ENCODE peak calls at places on chromosomes 4 and X, in eight cellular contexts. X is MM.1S; U is uterus; R is transverse colon; I is endodermal cell; B is CD8-positive, alpha-beta memory T cell; E is OCI-LY7; P is ascending aorta. V is an unnamed sample.
A peak's percentile ranks its signal among the peaks of the same experiment; 100 is the strongest.

GRCh38 chr4:7680106-7680505 is 245.4 kb upstream of the PSAPL1 start:
- DNase-seq in B (peak; percentile 31), E (no peak), P (no peak), U (no peak), I (no peak), R (no peak), X (no peak), V (no peak)

GRCh38 chr4:24105183-24106039 is 215.6 kb upstream of the PPARGC1A start:
- DNase-seq in R (no peak), X (no peak), I (no peak), U (peak; percentile 14), E (no peak), P (no peak), B (no peak), V (no peak)

GRCh38 chr4:47031713-47032404 is 492 bp downstream of the GABRB1 start:
- DNase-seq in I (no peak), X (no peak), E (no peak), P (no peak), U (no peak), B (no peak), R (peak; percentile 14), V (peak; percentile 19)

GRCh38 chr4:8675383-8675782 is 82.8 kb downstream of the CPZ start:
- DNase-seq in I (peak; percentile 96), U (no peak), X (peak; percentile 46), E (no peak), R (no peak), P (no peak), B (no peak), V (no peak)

GRCh38 chr4:78703079-78703478 is 73.1 kb upstream of the BMP2K start:
- DNase-seq in X (no peak), E (no peak), U (no peak), B (no peak), I (no peak), P (no peak), R (no peak), V (no peak)

GRCh38 chr4:139907001-139907809 is 241.6 kb downstream of the MGST2 start:
- DNase-seq in B (no peak), P (no peak), R (no peak), U (no peak), E (no peak), X (no peak), I (no peak), V (no peak)

GRCh38 chr4:75432683-75433082 is 81.5 kb downstream of the RCHY1 start:
- DNase-seq in B (no peak), X (peak; percentile 13), U (no peak), I (peak; percentile 73), E (peak; percentile 21), R (no peak), P (no peak), V (peak; percentile 21)

GRCh38 chrX:72027024-72027913 is 104.4 kb downstream of the RTL5 start:
- DNase-seq in B (no peak), E (no peak), U (no peak), P (no peak), X (no peak), R (no peak), I (peak; percentile 15), V (no peak)

GRCh38 chrX:48896611-48897011 is 957 bp downstream of the TIMM17B start:
- DNase-seq in I (peak; percentile 59), B (no peak), P (no peak), U (no peak), E (peak; percentile 46), X (no peak), R (no peak), V (no peak)

GRCh38 chr4:8459867-8460453 is 19.4 kb downstream of the TRMT44 start:
- DNase-seq in P (no peak), E (no peak), I (peak; percentile 65), B (no peak), R (peak; percentile 64), U (no peak), X (no peak), V (no peak)

GRCh38 chr4:153643406-153644016 is 40.6 kb upstream of the TLR2 start:
- DNase-seq in R (no peak), U (no peak), X (peak; percentile 72), B (no peak), E (peak; percentile 92), I (no peak), P (no peak), V (no peak)

GRCh38 chr4:31089815-31090214 is 369.6 kb downstream of the PCDH7 start:
- DNase-seq in I (no peak), E (no peak), U (peak; percentile 15), B (no peak), R (no peak), X (peak; percentile 34), P (no peak), V (no peak)
- H3K4me3 ChIP-seq in I (no peak overlapping the region), E (no peak overlapping the region), U (no peak overlapping the region), B (no peak overlapping the region), R (no peak overlapping the region), X (no peak overlapping the region), P (no peak overlapping the region), V (no peak overlapping the region)

GRCh38 chr4:76896048-76896447 is 1.9 kb downstream of the SOWAHB start:
- DNase-seq in B (no peak), X (no peak), R (no peak), E (no peak), I (peak; percentile 45), P (no peak), U (no peak), V (no peak)
- H3K4me3 ChIP-seq in B (no peak overlapping the region), X (no peak overlapping the region), R (peak overlapping the region; percentile 64), E (no peak overlapping the region), I (no peak overlapping the region), P (no peak overlapping the region), U (no peak overlapping the region), V (no peak overlapping the region)

GRCh38 chr4:37244583-37245390 is at the start of gene NWD2:
- DNase-seq in U (no peak), B (no peak), E (no peak), P (no peak), I (peak; percentile 82), R (peak; percentile 13), X (no peak), V (no peak)
- H3K4me3 ChIP-seq in U (no peak within 1 kb of the TSS), B (no peak within 1 kb of the TSS), E (no peak within 1 kb of the TSS), P (no peak within 1 kb of the TSS), I (peak within 1 kb of the TSS; percentile 77), R (peak within 1 kb of the TSS; percentile 3), X (no peak within 1 kb of the TSS), V (no peak within 1 kb of the TSS)

DNA sequence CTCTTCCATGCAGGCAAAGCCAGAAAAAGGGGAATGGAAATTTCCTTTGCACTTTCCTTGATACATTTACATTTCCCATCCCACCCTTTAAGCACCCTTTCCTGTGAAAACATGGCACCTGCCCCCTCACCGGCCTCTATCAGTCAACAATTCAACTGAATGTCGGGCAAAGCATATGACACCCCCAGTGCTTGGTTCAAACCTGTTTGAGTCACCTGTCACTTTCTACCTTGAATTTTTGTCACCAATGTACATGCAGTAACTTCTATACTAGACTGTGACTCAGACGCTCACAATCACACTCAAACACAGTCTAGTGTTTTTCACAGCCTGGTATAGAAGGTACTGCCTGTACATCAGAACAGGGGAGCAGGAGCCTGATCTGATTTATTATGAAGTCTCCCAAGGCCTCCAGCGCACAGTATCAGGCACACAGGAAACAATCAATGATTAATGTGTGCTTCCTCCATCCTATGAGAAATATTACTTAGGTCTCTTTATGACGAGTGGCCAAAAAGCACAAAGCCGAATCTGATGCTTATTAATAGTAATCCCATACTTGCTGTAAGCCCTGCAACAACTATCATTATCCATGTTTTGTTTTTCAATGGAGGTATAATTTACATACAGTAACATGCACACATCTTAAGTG is 49.2 kb upstream of the FAM9C start:
- DNase-seq in E (no peak), U (no peak), I (no peak), X (no peak), P (no peak), R (no peak), B (peak; percentile 54), V (no peak)
- H3K4me3 ChIP-seq in E (no peak overlapping the region), U (no peak overlapping the region), I (no peak overlapping the region), X (no peak overlapping the region), P (no peak overlapping the region), R (no peak overlapping the region), B (peak overlapping the region; percentile 51), V (no peak overlapping the region)

GRCh38 chrX:40176979-40177430 is 79.2 kb upstream of the BCOR start:
- DNase-seq in U (no peak), P (no peak), B (no peak), R (no peak), E (no peak), I (peak; percentile 75), X (peak; percentile 42), V (peak; percentile 64)
- H3K4me3 ChIP-seq in U (peak overlapping the region; percentile 40), P (peak overlapping the region; percentile 59), B (peak overlapping the region; percentile 65), R (peak overlapping the region; percentile 44), E (peak overlapping the region; percentile 74), I (no peak overlapping the region), X (peak overlapping the region; percentile 45), V (peak overlapping the region; percentile 46)

DNA sequence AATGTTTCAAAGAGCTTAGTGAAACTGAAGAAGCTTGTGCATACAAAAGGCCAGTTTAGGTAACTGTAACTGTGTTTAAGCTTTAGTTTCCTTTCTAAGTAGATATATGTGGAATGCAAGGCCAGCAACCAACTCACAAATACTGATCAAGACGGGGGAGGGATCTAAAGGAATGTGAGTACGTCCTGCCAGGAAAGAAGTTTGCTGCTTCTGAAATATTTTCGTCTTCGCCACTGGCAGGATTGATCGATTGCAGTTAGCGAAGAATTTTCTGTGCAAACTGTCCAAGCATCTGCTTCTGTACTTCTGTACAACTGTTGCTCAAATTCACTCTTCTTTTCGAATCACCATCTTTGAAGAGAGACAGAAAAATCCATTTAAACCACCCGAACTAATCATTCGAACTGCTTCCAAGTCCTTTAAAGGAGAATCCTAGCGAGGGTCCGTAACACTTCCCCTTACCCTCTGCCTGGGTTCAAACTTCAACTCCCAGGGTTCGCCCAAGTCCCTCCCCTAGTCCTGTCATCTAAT is 373 bp upstream of the INTS6L start:
- DNase-seq in P (no peak), R (no peak), X (peak; percentile 17), B (no peak), U (no peak), E (peak; percentile 0), I (no peak), V (no peak)
- H3K4me3 ChIP-seq in P (peak overlapping the region; percentile 60), R (peak overlapping the region; percentile 85), X (peak overlapping the region; percentile 77), B (peak overlapping the region; percentile 47), U (peak overlapping the region; percentile 65), E (peak overlapping the region; percentile 84), I (peak overlapping the region; percentile 81), V (peak overlapping the region; percentile 66)

GRCh38 chr4:180675368-180675675 is 1567.9 kb upstream of the TENM3 start:
- DNase-seq in U (no peak), I (no peak), X (peak; percentile 79), E (peak; percentile 92), P (no peak), B (no peak), R (no peak), V (no peak)
- H3K4me3 ChIP-seq in U (no peak overlapping the region), I (no peak overlapping the region), X (peak overlapping the region; percentile 38), E (peak overlapping the region; percentile 44), P (no peak overlapping the region), B (no peak overlapping the region), R (no peak overlapping the region), V (no peak overlapping the region)

GRCh38 chr4:15805583-15806517 is 27.7 kb downstream of the CD38 start:
- DNase-seq in P (no peak), R (no peak), I (peak; percentile 73), E (peak; percentile 81), U (no peak), X (peak; percentile 74), B (peak; percentile 54), V (peak; percentile 54)
- H3K4me3 ChIP-seq in P (no peak overlapping the region), R (no peak overlapping the region), I (no peak overlapping the region), E (no peak overlapping the region), U (no peak overlapping the region), X (no peak overlapping the region), B (no peak overlapping the region), V (no peak overlapping the region)